ENCODE peak calls at places on chromosomes 7 and 10, in five cellular contexts. W, Q, X, D and H are unnamed samples. For H3K36me3 and H3K4me1, the result is how much of the 10 kb centered on the place peaks cover.

GRCh38 chr7:128793184-128793552 is 1.4 kb downstream of the CCDC136 start:
- DNase-seq in W (no peak), Q (no peak), X (no peak), D (no peak), H (no peak)

GRCh38 chr10:101134299-101135127 is 3.4 kb downstream of the TLX1 start:
- DNase-seq in W (no peak), Q (no peak), X (no peak), D (no peak), H (no peak)

GRCh38 chr10:114683162-114683561 is 25.1 kb upstream of the ABLIM1 start:
- DNase-seq in W (no peak), Q (no peak), X (no peak), D (peak), H (no peak)

GRCh38 chr10:78891741-78892140 is 177.0 kb upstream of the ZMIZ1 start:
- DNase-seq in W (no peak), Q (no peak), X (no peak), D (no peak), H (peak)

GRCh38 chr7:42964849-42965805 is 33.0 kb downstream of the MRPL32 start:
- DNase-seq in W (no peak), Q (no peak), X (peak), D (no peak), H (no peak)

GRCh38 chr7:13560441-13560840 is 429.0 kb downstream of the ETV1 start:
- DNase-seq in W (no peak), Q (no peak), X (no peak), D (no peak), H (no peak)

GRCh38 chr7:112510032-112510742 is 29.4 kb downstream of the LSMEM1 start:
- DNase-seq in W (no peak), Q (no peak), X (no peak), D (no peak), H (no peak)

GRCh38 chr7:51019231-51019844 is 236.6 kb upstream of the GRB10 start:
- DNase-seq in W (no peak), Q (no peak), X (no peak), D (peak), H (no peak)

GRCh38 chr7:19248681-19249080 is 103.5 kb upstream of the FERD3L start:
- DNase-seq in W (no peak), Q (no peak), X (no peak), D (no peak), H (no peak)

GRCh38 chr10:813286-813685 is 118.2 kb downstream of the LARP4B start:
- DNase-seq in W (no peak), Q (no peak), X (no peak), D (no peak), H (no peak)

GRCh38 chr10:93837783-93838677 is 55.7 kb upstream of the SLC35G1 start:
- DNase-seq in W (no peak), Q (peak), X (no peak), D (peak), H (no peak)

GRCh38 chr7:1638113-1638726 is 31.9 kb upstream of the ELFN1 start:
- DNase-seq in W (no peak), Q (no peak), X (peak), D (no peak), H (no peak)

GRCh38 chr10:100006241-100006886 is 3.4 kb downstream of the DNMBP start:
- DNase-seq in W (no peak), Q (peak), X (no peak), D (no peak), H (no peak)

DNA sequence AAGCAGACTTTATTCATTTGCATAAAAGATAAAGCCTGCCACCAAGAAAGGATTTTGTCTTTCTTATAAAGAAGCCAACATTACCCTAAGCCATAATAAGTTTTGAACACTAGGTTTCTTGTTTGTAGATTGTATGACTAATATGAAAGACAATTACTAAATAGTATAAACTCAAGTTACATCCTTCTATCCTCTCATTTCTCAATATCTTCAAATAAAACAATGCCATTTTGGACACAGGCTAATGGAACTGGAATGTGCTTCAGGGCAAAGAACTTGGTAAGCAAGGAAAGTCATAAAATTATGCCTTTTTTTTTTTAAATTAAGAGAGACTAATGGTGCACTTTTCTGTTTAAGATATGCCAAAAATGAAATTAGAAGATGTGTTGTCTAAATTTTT is 137.7 kb downstream of the DKK1 start:
- DNase-seq in W (no peak), Q (no peak), X (no peak), D (no peak), H (no peak)
- H3K27ac ChIP-seq in W (no peak), Q (no peak), X (no peak), D (no peak), H (no peak)

DNA sequence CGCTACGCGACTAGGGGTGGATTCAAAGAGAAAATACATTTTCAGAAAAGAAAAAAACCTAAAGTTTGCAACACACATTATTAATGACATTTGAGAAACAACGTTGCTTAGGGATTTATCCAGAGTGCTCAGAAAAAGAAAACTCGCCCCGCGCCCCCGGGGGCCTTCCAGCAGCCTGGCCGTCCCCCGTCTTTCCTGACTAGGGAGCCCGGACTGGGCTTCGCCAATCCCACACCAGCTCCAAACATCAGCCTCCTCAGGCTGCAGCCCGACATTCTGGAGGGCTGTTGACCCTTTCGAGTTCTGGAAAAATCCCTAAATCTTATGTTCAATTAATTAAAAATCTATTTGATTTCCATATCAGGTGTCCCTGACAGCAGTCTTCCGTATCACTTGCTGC is 48.6 kb downstream of the CLEC2L start:
- DNase-seq in W (peak), Q (no peak), X (no peak), D (no peak), H (no peak)
- H3K36me3 ChIP-seq in W (half or more), Q (under half), X (under half), D (under half), H (under half)

DNA sequence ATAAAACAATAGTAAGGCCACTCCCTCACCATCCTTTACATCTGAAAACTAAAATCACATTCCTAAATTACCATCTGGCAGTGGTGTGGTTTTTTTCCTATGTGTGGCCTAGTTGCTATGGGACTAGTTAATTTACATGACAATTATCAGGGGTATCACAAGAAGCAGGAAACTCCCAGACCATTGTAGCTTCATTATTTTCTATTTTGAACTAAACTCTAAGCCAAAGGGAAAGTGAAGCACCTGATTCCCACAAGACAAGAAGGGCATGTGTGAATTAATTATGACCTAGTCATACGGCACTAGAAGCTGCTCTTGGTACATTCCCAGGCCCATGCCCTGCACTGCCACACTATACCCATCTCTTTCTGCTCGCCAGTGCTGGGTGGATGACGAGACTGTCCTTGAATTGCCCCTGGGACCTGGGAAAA is 103.4 kb downstream of the ATXN7L1 start:
- DNase-seq in W (no peak), Q (no peak), X (peak), D (no peak), H (no peak)
- H3K4me1 ChIP-seq in W (under half), Q (under half), X (half or more), D (under half), H (under half)

DNA sequence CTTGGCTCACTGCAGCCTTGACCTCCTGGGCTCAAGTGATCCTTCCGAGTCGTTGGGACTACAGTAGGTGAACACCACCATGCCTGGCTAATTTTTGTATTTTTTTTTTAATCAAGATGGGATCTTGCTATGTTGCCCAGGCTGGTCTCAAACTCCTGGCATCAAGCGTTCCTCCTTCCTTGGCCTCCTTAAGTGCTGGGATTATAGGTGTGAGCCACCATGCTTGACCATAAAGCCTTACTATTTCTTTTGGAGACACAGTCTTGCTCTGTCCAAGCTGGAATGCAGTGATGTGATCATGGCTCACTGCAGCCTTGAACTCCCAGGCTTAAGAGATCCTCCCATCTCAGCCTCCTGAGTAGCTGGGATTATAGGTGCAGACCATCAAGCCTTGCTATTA is 12.6 kb downstream of the TFAM start:
- DNase-seq in W (no peak), Q (no peak), X (no peak), D (no peak), H (no peak)
- H3K27ac ChIP-seq in W (no peak), Q (no peak), X (no peak), D (no peak), H (no peak)

GRCh38 chr7:156222151-156222550 is 409.9 kb upstream of the SHH start:
- DNase-seq in W (no peak), Q (no peak), X (no peak), D (no peak), H (no peak)
- H3K36me3 ChIP-seq in W (under half), Q (under half), X (under half), D (under half), H (under half)

DNA sequence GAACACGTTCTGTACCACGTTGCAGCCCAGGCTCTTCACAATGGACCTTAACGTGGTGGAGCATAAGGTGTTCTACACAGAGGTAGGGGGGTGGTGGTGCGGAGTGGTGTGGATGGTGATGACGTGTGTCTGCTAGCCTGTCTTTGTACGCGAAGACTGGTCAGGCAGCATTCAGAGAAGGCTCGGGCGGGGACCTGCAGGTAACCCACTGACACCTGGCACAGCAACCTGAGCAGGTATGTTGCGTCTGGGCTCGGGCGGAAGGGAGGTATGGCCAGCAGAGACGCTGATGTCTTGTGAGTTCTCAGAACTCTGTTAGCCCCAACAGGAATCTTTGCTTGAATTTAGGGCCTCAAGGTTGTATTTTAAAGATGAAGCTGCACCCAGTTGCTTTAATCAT is 55.0 kb downstream of the TRRAP start:
- DNase-seq in W (no peak), Q (no peak), X (no peak), D (no peak), H (no peak)
- H3K4me1 ChIP-seq in W (under half), Q (under half), X (under half), D (under half), H (under half)

GRCh38 chr7:101089876-101090275 is 4.6 kb downstream of the TRIM56 start:
- DNase-seq in W (no peak), Q (no peak), X (no peak), D (no peak), H (no peak)

GRCh38 chr7:101088858-101089529 is 3.7 kb downstream of the TRIM56 start:
- DNase-seq in W (no peak), Q (no peak), X (no peak), D (no peak), H (no peak)

GRCh38 chr7:101088069-101088425 is 2.8 kb downstream of the TRIM56 start:
- DNase-seq in W (no peak), Q (no peak), X (no peak), D (no peak), H (no peak)

GRCh38 chr7:101085000-101085948 is at the start of gene TRIM56:
- DNase-seq in W (peak), Q (peak), X (peak), D (peak), H (peak)

GRCh38 chr7:101087334-101088068 is 2.2 kb downstream of the TRIM56 start:
- DNase-seq in W (no peak), Q (no peak), X (no peak), D (no peak), H (no peak)
- H3K27ac ChIP-seq in W (no peak), Q (no peak), X (no peak), D (no peak), H (no peak)

DNA sequence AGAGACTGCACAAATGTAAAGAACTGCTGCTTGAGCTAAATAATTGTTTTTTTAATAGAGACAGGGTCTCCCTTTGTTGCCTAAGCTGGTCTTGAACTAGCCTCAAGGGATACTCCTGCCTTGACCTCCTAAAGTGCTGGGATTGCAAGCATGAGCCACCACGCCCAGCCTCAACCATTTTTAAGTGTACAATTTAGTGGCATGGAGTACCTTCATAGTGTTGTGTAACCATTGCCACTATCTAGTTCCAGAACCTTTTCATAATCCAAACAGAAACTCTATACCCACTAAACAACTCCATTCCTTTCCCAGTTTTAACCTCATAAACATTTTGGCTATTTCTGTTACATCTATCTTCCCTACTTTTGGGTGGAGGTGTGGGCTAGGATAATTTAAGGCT is 6.7 kb downstream of the EIF4H start:
- DNase-seq in W (no peak), Q (no peak), X (no peak), D (no peak), H (no peak)
- H3K36me3 ChIP-seq in W (under half), Q (under half), X (under half), D (under half), H (under half)

GRCh38 chr7:79312022-79312421 is 141.4 kb downstream of the MAGI2 start:
- DNase-seq in W (no peak), Q (no peak), X (no peak), D (no peak), H (no peak)
- H3K4me1 ChIP-seq in W (under half), Q (under half), X (under half), D (under half), H (under half)